ENCODE peak calls at places on chromosomes 2 and 18, in eight cellular contexts. L is CD4-positive, alpha-beta memory T cell; T is upper lobe of right lung; S is activated CD8-positive, alpha-beta memory T cell treated with anti-CD3 and anti-CD28 coated beads for 24 hours; F is effector CD4-positive, alpha-beta T cell; R is activated T-cell treated with anti-CD3 and anti-CD28 coated beads, Interleukin-2, amount 50 U/mL, for 72 hours; P is Right ventricle myocardium superior; B is GM12864. H is an unnamed sample.

GRCh38 chr2:27842894-27843293 is 47.3 kb downstream of the RBKS start:
- DNase-seq in B (no peak), L (no peak), S (no peak), T (no peak), P (no peak), F (no peak), R (no peak), H (no peak)

GRCh38 chr2:172667926-172668325 is 67.7 kb upstream of the RAPGEF4 start:
- DNase-seq in L (no peak), R (no peak), B (no peak), S (no peak), P (no peak), F (no peak), T (no peak), H (no peak)

GRCh38 chr18:57437782-57438668 is 2.9 kb downstream of the ONECUT2 start:
- DNase-seq in S (peak; percentile 76), B (no peak), P (peak; percentile 45), F (no peak), T (no peak), L (no peak), R (peak; percentile 81), H (peak; percentile 60)

GRCh38 chr2:47373747-47374146 is 29.2 kb upstream of the MSH2 start:
- DNase-seq in L (no peak), S (no peak), R (no peak), T (no peak), B (no peak), F (no peak), P (no peak), H (no peak)

GRCh38 chr2:24886114-24886501 is 33.9 kb downstream of the ADCY3 start:
- DNase-seq in R (no peak), B (no peak), L (no peak), T (no peak), P (no peak), F (no peak), S (no peak), H (no peak)

GRCh38 chr18:24136967-24137373 is 1.9 kb upstream of the CABYR start:
- DNase-seq in P (no peak), F (no peak), L (peak; percentile 19), R (peak; percentile 10), S (no peak), T (no peak), B (no peak), H (no peak)

GRCh38 chr2:161307676-161308075 is 549 bp upstream of the PSMD14 start:
- DNase-seq in R (no peak), B (no peak), S (no peak), L (no peak), T (no peak), F (no peak), P (no peak), H (no peak)

GRCh38 chr2:148990968-148991367 is 47.5 kb upstream of the LYPD6B start:
- DNase-seq in R (no peak), P (no peak), L (no peak), F (no peak), T (no peak), S (no peak), B (no peak), H (no peak)

GRCh38 chr2:134372611-134373131 is 118.8 kb downstream of the MGAT5 start:
- DNase-seq in F (no peak), R (no peak), S (no peak), L (no peak), T (no peak), P (peak; percentile 59), B (no peak), H (peak; percentile 60)

GRCh38 chr2:109692013-109692738 is 78.0 kb downstream of the SOWAHC start:
- DNase-seq in B (no peak), R (no peak), P (no peak), F (no peak), L (no peak), S (no peak), T (peak; percentile 68), H (no peak)

GRCh38 chr2:107529146-107529545 is 297.5 kb upstream of the RGPD4 start:
- DNase-seq in L (no peak), F (no peak), P (no peak), R (no peak), T (no peak), B (no peak), S (no peak), H (no peak)

GRCh38 chr18:70578480-70578879 is 289.6 kb downstream of the SOCS6 start:
- DNase-seq in T (no peak), B (no peak), S (no peak), L (no peak), R (no peak), F (no peak), P (no peak), H (no peak)

GRCh38 chr2:86286518-86286917 is 50.9 kb downstream of the REEP1 start:
- DNase-seq in F (no peak), R (no peak), L (no peak), P (no peak), B (no peak), T (peak; percentile 5), S (no peak), H (no peak)

GRCh38 chr18:39453882-39454281 is 1888.3 kb upstream of the CELF4 start:
- DNase-seq in R (no peak), F (no peak), T (no peak), S (no peak), P (no peak), B (no peak), L (no peak), H (peak; percentile 27)

GRCh38 chr2:144143294-144144092 is 376.4 kb downstream of the ZEB2 start:
- DNase-seq in P (no peak), R (no peak), L (no peak), B (no peak), T (no peak), F (no peak), S (no peak), H (no peak)

GRCh38 chr2:241359481-241360045 is 3.5 kb downstream of the FARP2 start:
- DNase-seq in F (no peak), P (no peak), B (no peak), R (no peak), T (no peak), L (no peak), S (no peak), H (no peak)

GRCh38 chr18:55228707-55229106 is 269.4 kb upstream of the CCDC68 start:
- DNase-seq in B (no peak), P (peak; percentile 42), T (peak; percentile 61), L (no peak), S (no peak), R (no peak), F (no peak), H (no peak)

GRCh38 chr18:76657911-76658475 is 163.0 kb upstream of the ZNF516 start:
- DNase-seq in P (no peak), B (no peak), R (peak; percentile 8), T (no peak), S (no peak), F (no peak), L (no peak), H (no peak)

GRCh38 chr2:238238311-238238765 is 1.5 kb downstream of the HES6 start:
- DNase-seq in L (no peak), T (no peak), B (no peak), P (no peak), S (no peak), R (no peak), F (no peak), H (no peak)